ENCODE peak calls at places on chromosomes 3 and 15, in ten cellular contexts. X, Y, S, Z, G, J, E, T, A and F are unnamed samples.

GRCh38 chr15:31217067-31217466 is 109.6 kb upstream of the KLF13 start:
- DNase-seq in J (no peak), X (no peak), E (no peak), S (no peak), Z (no peak), G (no peak), T (no peak), A (no peak), Y (no peak), F (no peak)

GRCh38 chr3:14064910-14065309 is 59.8 kb downstream of the CHCHD4 start:
- DNase-seq in T (no peak), Y (no peak), S (no peak), G (no peak), Z (no peak), E (no peak), X (no peak), A (no peak), J (no peak), F (no peak)

GRCh38 chr3:155079795-155080546 is at the start of gene MME:
- DNase-seq in J (peak), G (peak), A (peak), X (no peak), T (peak), S (peak), E (peak), Y (peak), Z (peak), F (no peak)

GRCh38 chr3:59436164-59436958 is 386.5 kb upstream of the CFAP20DC start:
- DNase-seq in A (no peak), G (no peak), J (no peak), Z (no peak), Y (no peak), S (no peak), E (no peak), T (no peak), X (no peak), F (no peak)

GRCh38 chr3:187986514-187986934 is 167.4 kb upstream of the LPP start:
- DNase-seq in A (peak), E (no peak), X (no peak), Z (no peak), G (no peak), T (peak), J (peak), Y (no peak), S (peak), F (peak)

GRCh38 chr3:17645074-17645698 is 97.2 kb downstream of the TBC1D5 start:
- DNase-seq in T (peak), X (no peak), E (no peak), Y (no peak), J (peak), S (peak), G (no peak), A (peak), Z (peak), F (no peak)

GRCh38 chr3:155243512-155243921 is 50.0 kb downstream of the STRIT1 start:
- DNase-seq in Y (no peak), T (no peak), G (peak), Z (no peak), E (no peak), X (no peak), A (no peak), J (peak), S (peak), F (no peak)

GRCh38 chr15:39125904-39126303 is 455.0 kb upstream of the THBS1 start:
- DNase-seq in G (no peak), A (peak), Z (no peak), T (peak), X (no peak), S (peak), J (peak), E (no peak), Y (peak), F (peak)

GRCh38 chr3:12175137-12175593 is 16.5 kb upstream of the TIMP4 start:
- DNase-seq in E (no peak), J (peak), Z (no peak), T (no peak), A (no peak), S (no peak), Y (no peak), G (no peak), X (no peak), F (no peak)

GRCh38 chr3:39843440-39843839 is 34.0 kb downstream of the MYRIP start:
- DNase-seq in A (no peak), J (no peak), X (no peak), T (no peak), S (no peak), Z (no peak), Y (no peak), E (no peak), G (no peak), F (no peak)

GRCh38 chr3:39849992-39850706 is 40.7 kb downstream of the MYRIP start:
- DNase-seq in J (no peak), A (no peak), G (no peak), Z (no peak), E (no peak), X (no peak), Y (no peak), S (no peak), T (no peak), F (no peak)

GRCh38 chr3:39850707-39851014 is 41.3 kb downstream of the MYRIP start:
- DNase-seq in J (no peak), G (no peak), Y (no peak), X (no peak), S (no peak), E (no peak), T (no peak), Z (no peak), A (no peak), F (no peak)

DNA sequence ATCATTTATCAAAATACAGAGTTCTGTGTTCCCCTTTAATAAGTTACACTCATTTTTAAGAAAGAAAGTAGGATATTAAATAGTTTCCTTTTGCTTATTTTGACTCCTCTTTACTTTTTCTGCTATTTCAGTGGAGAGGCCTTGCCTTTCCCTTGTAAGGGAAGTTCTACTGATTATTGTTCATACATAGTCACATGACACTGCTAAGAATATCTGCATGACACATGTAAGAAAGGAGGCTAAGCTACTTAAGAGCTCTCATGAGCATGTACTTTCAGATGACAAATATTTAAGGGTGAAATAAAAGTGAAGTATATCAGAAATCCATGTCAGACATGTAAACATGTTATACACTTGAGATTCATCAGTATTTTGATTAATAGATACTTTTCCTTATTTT is 39.0 kb downstream of the MYRIP start:
- DNase-seq in S (no peak), Z (no peak), G (no peak), J (no peak), A (no peak), T (no peak), E (no peak), Y (no peak), X (no peak), F (no peak)
- TF ChIP-seq CTCF in S (no peak), Z (no peak), G (no peak), J (no peak), A (no peak), T (no peak), E (no peak), Y (no peak), X (no peak), F (no peak)

DNA sequence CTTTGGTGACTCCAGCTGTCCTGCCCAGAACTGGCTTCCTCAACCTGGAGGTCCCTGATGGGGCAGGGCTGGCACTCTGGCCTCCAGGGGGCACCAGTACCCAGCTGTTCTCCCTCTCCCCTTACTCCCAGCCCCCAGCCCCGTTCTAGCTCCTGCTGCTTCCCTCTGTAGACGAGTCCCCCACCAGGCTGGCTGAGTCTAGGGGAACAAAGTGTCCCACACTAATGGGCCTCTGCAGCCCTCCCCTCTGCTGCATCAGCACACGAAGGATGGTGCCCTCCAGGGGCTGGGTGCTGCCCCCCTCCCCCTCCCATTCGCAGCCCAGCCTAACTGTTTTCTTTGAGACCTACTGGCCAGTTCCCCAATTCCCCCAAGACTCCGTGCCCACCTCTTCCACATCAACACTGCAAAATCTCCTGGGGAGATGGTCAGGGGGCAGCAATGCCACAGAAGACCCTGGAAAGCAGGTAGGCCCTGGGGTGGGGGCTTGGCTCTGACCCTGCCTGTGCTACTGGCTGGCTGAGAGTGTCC is 4.2 kb downstream of the RHCG start:
- DNase-seq in A (no peak), Z (no peak), T (peak), G (no peak), Y (peak), J (no peak), S (peak), X (no peak), E (no peak), F (no peak)
- TF ChIP-seq CTCF in A (peak), Z (no peak), T (peak), G (peak), Y (peak), J (peak), S (peak), X (no peak), E (no peak), F (no peak)

GRCh38 chr15:50798684-50799083 is 33.2 kb upstream of the SPPL2A start:
- DNase-seq in S (no peak), J (peak), A (no peak), Y (no peak), Z (no peak), X (no peak), E (no peak), T (peak), G (no peak), F (no peak)

GRCh38 chr15:50790778-50791536 is 25.5 kb upstream of the SPPL2A start:
- DNase-seq in T (no peak), A (no peak), J (no peak), Y (no peak), E (no peak), S (no peak), G (no peak), Z (no peak), X (no peak), F (no peak)

GRCh38 chr15:50797926-50798325 is 32.4 kb upstream of the SPPL2A start:
- DNase-seq in G (no peak), T (peak), Y (no peak), X (no peak), E (no peak), S (no peak), A (no peak), Z (no peak), J (no peak), F (no peak)

GRCh38 chr15:50791537-50791885 is 26.0 kb upstream of the SPPL2A start:
- DNase-seq in Z (no peak), T (no peak), X (no peak), S (no peak), J (no peak), Y (no peak), A (no peak), G (no peak), E (no peak), F (no peak)

GRCh38 chr15:50794102-50794501 is 28.6 kb upstream of the SPPL2A start:
- DNase-seq in E (no peak), J (no peak), Y (no peak), A (no peak), Z (no peak), G (no peak), S (no peak), X (no peak), T (no peak), F (no peak)
- TF ChIP-seq CTCF in E (no peak), J (no peak), Y (no peak), A (no peak), Z (no peak), G (no peak), S (no peak), X (no peak), T (no peak), F (no peak)

GRCh38 chr15:55518641-55519040 is 10.6 kb upstream of the DNAAF4 start:
- DNase-seq in E (no peak), Z (no peak), T (no peak), G (no peak), J (peak), X (no peak), A (no peak), S (peak), Y (no peak), F (no peak)
- TF ChIP-seq CTCF in E (no peak), Z (peak), T (peak), G (no peak), J (no peak), X (no peak), A (peak), S (peak), Y (no peak), F (no peak)

DNA sequence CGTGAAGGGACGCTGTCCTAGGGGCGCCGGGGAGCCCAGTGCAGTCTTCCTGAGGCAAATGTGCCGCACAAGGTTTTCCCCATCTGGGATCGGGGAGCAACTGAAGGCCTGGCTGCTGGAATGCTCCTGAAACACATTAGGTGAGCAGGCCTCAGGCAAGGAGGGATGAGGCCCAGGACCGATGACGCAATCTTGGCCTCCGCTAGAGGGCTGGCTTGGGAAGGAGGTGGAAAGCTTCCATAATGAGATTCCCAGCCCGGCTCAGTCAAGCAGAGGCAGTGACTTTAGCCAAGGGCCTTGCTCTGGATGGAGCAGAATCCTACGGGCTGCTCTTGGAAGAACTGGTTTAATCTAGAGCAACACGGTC is 50.8 kb downstream of the CPN2 start:
- DNase-seq in X (peak), G (no peak), Z (peak), Y (peak), T (peak), A (peak), S (no peak), J (peak), E (peak), F (no peak)
- TF ChIP-seq CTCF in X (no peak), G (no peak), Z (no peak), Y (no peak), T (no peak), A (peak), S (no peak), J (no peak), E (no peak), F (no peak)

DNA sequence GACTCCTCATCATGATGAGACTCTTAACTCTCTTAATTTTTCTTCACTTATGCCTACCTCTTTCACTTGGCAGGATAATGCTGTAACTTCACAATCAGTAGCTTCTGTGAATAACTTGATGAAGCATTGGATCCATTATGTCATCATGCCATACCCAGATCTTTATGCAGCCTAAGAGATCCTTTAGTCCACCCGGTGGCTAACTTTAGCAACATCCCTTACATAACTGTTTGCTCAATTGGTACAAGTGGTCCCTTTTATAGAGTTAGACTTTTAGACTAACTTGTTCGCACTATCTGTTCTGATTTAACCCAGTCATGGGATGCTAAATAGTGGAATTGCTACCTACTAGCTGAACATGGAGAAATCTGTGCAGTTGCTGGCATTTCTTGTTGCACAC is 184.5 kb downstream of the USP13 start:
- DNase-seq in Z (no peak), T (peak), Y (no peak), X (no peak), G (no peak), E (no peak), S (peak), J (peak), A (peak), F (no peak)
- TF ChIP-seq CTCF in Z (no peak), T (no peak), Y (no peak), X (no peak), G (no peak), E (no peak), S (peak), J (no peak), A (peak), F (no peak)

GRCh38 chr3:53069422-53070068 is 23.7 kb upstream of the SFMBT1 start:
- DNase-seq in X (no peak), G (no peak), T (no peak), J (no peak), A (peak), E (no peak), S (peak), Z (no peak), Y (no peak), F (no peak)

GRCh38 chr3:53068176-53068575 is 22.3 kb upstream of the SFMBT1 start:
- DNase-seq in G (no peak), X (peak), Z (no peak), A (no peak), Y (no peak), J (no peak), T (no peak), S (no peak), E (no peak), F (no peak)

GRCh38 chr3:53062905-53063304 is 17.0 kb upstream of the SFMBT1 start:
- DNase-seq in Y (no peak), A (no peak), G (no peak), S (no peak), T (no peak), J (no peak), Z (no peak), X (no peak), E (no peak), F (no peak)

GRCh38 chr3:53067571-53067970 is 21.7 kb upstream of the SFMBT1 start:
- DNase-seq in A (no peak), E (no peak), J (no peak), S (no peak), Z (no peak), Y (no peak), G (no peak), X (no peak), T (no peak), F (no peak)

GRCh38 chr3:53065841-53066480 is 20.1 kb upstream of the SFMBT1 start:
- DNase-seq in T (no peak), A (no peak), Z (no peak), J (no peak), X (peak), G (no peak), E (no peak), Y (no peak), S (no peak), F (no peak)
- TF ChIP-seq CTCF in T (no peak), A (no peak), Z (no peak), J (no peak), X (no peak), G (no peak), E (no peak), Y (no peak), S (no peak), F (no peak)

GRCh38 chr3:193662757-193663322 is 69.8 kb downstream of the OPA1 start:
- DNase-seq in G (no peak), Y (no peak), E (no peak), A (peak), X (no peak), T (no peak), Z (no peak), J (no peak), S (peak), F (no peak)

GRCh38 chr3:193660698-193661400 is 67.8 kb downstream of the OPA1 start:
- DNase-seq in X (no peak), G (no peak), Y (no peak), T (no peak), E (no peak), J (no peak), S (no peak), Z (no peak), A (no peak), F (no peak)

DNA sequence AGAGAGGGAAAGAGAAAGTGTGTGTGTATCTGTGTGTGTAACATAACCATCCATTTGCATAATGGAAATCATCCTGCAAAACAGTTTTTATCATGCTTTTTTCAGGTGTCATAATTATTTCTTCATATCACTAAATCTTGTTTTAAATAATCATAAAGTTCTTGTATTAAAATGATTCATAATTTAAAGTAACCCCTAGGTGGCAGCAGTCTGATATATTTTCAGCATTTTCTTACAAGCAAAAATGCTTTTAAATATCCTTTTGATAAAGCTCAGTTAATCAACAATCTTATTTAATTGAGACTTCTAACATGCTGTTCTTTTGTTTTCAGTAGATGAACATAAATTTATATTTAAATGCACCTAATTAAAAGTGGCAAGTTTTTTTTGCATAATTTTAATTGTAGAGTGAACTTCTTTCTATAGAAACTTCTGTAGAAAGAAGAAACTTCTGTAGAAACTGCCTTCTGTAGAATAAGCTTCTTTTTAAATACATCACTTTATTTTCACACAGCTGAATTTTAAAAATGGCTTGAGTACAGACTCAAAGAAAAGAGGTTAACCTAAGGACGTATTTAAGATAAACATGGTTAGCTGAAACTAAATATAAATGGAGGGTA is 72.5 kb downstream of the OPA1 start:
- DNase-seq in T (peak), J (peak), Y (no peak), E (no peak), Z (no peak), G (no peak), X (no peak), A (peak), S (peak), F (no peak)
- TF ChIP-seq CTCF in T (peak), J (peak), Y (peak), E (peak), Z (peak), G (peak), X (peak), A (peak), S (peak), F (peak)